ENCODE peak calls at places on chromosomes 2 and 18, in nine cellular contexts. H is endothelial cell, W is GM23338, X is A673, Y is heart right ventricle, Z is retinal pigment epithelial cell, Q is upper lobe of right lung, D is BE2C, F is cardiac fibroblast. L is an unnamed sample.

GRCh38 chr2:46645681-46646162 is 166.4 kb downstream of the TMEM247 start:
- DNase-seq in Q (no peak), H (no peak), W (no peak), Y (peak; percentile 19), X (peak; percentile 52), D (no peak), Z (peak; percentile 82), F (peak; percentile 85), L (no peak)

GRCh38 chr2:217614498-217614897 is 388.3 kb downstream of the TNS1 start:
- DNase-seq in Q (no peak), F (no peak), D (no peak), Y (no peak), W (no peak), Z (no peak), H (no peak), X (no peak), L (no peak)

GRCh38 chr2:66582364-66582974 is 147.5 kb downstream of the MEIS1 start:
- DNase-seq in W (peak; percentile 27), Q (no peak), F (no peak), Y (no peak), Z (no peak), X (no peak), H (no peak), D (no peak), L (no peak)

GRCh38 chr2:116517936-116518335 is 1296.6 kb upstream of the DDX18 start:
- DNase-seq in Y (no peak), Q (no peak), W (peak; percentile 7), F (no peak), H (no peak), Z (no peak), X (no peak), D (no peak), L (no peak)

GRCh38 chr2:48306409-48307284 is 223.3 kb upstream of the STON1 start:
- DNase-seq in F (peak; percentile 37), H (no peak), Q (no peak), X (peak; percentile 25), D (no peak), W (no peak), Z (peak; percentile 91), Y (no peak), L (no peak)

GRCh38 chr18:48002933-48003365 is 72.5 kb upstream of the SMAD2 start:
- DNase-seq in D (peak; percentile 27), W (no peak), Q (peak; percentile 77), X (no peak), H (no peak), Z (peak; percentile 93), F (peak; percentile 61), Y (peak; percentile 67), L (no peak)

GRCh38 chr2:184824597-184824996 is 226.3 kb downstream of the ZNF804A start:
- DNase-seq in F (no peak), W (peak; percentile 9), X (no peak), Y (no peak), D (no peak), Q (no peak), Z (no peak), H (no peak), L (no peak)

GRCh38 chr2:23456881-23457760 is 72.1 kb downstream of the KLHL29 start:
- DNase-seq in Z (peak; percentile 82), D (no peak), F (peak; percentile 63), Y (no peak), X (no peak), H (no peak), Q (no peak), W (no peak), L (no peak)

GRCh38 chr2:78070693-78071092 is 548.5 kb upstream of the LRRTM4 start:
- DNase-seq in Z (peak; percentile 22), Y (no peak), F (no peak), D (no peak), Q (no peak), X (no peak), H (no peak), W (no peak), L (no peak)

GRCh38 chr2:120108749-120109148 is 95.9 kb downstream of the EPB41L5 start:
- DNase-seq in D (no peak), H (no peak), Q (no peak), W (no peak), F (peak; percentile 50), X (no peak), Y (no peak), Z (no peak), L (no peak)

GRCh38 chr2:190599546-190600220 is 49.2 kb upstream of the NAB1 start:
- DNase-seq in X (no peak), W (no peak), Y (no peak), D (no peak), Q (no peak), H (no peak), Z (no peak), F (no peak), L (no peak)

GRCh38 chr2:240906141-240906910 is at the start of gene CROCC2:
- DNase-seq in D (no peak), H (no peak), X (no peak), Z (no peak), Y (no peak), F (no peak), Q (no peak), W (no peak), L (no peak)

GRCh38 chr18:51390695-51391094 is 193.2 kb upstream of the MEX3C start:
- DNase-seq in D (no peak), X (peak; percentile 34), Q (no peak), Y (no peak), Z (no peak), F (no peak), W (no peak), H (no peak), L (no peak)

GRCh38 chr18:66497351-66497750 is 106.5 kb downstream of the CDH19 start:
- DNase-seq in Z (no peak), H (no peak), Y (no peak), D (no peak), X (no peak), Q (no peak), F (no peak), W (no peak), L (no peak)

DNA sequence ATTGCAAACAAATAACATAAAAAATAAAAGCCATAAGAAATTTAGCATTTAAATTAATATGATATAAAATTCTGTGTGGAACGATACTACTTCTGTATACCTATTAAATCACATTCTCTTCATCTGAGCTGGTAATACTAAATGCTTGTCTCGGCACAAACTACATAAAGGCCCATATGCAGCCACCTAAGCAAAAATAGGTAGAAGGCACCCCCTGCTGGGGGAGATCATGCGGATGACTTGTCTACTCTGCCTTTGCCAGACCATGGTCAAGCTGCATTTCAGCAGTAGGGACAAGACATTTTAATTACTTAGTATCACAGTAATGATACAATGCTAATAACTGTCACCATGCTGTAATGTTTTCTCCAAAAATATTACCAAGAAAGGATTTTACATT is 108.0 kb downstream of the CDH19 start:
- DNase-seq in Q (peak; percentile 63), W (peak; percentile 90), X (peak; percentile 76), F (peak; percentile 60), D (peak; percentile 69), H (peak; percentile 85), Z (peak; percentile 28), Y (peak; percentile 41), L (no peak)
- TF ChIP-seq CTCF in Q (peak; percentile 49), W (peak; percentile 78), X (peak; percentile 70), F (peak; percentile 32), D (peak; percentile 71), H (peak; percentile 68), Z (peak; percentile 83), Y (no peak), L (no peak)

GRCh38 chr2:126643431-126643830 is 12.5 kb upstream of the GYPC start:
- DNase-seq in W (peak; percentile 40), H (no peak), X (no peak), Q (no peak), D (no peak), Y (no peak), F (no peak), Z (no peak), L (no peak)
- TF ChIP-seq CTCF in W (peak; percentile 37), H (no peak), X (no peak), Q (no peak), D (no peak), Y (no peak), F (no peak), Z (no peak), L (no peak)

GRCh38 chr18:32674491-32674890 is 98.3 kb downstream of the KLHL14 start:
- DNase-seq in W (peak; percentile 32), X (peak; percentile 34), F (no peak), Q (no peak), Z (no peak), Y (no peak), H (peak; percentile 9), D (no peak), L (no peak)
- TF ChIP-seq CTCF in W (peak; percentile 43), X (peak; percentile 50), F (no peak), Q (no peak), Z (peak; percentile 40), Y (no peak), H (peak; percentile 33), D (no peak), L (no peak)

GRCh38 chr2:174444761-174445160 is 42.1 kb downstream of the GPR155 start:
- DNase-seq in F (no peak), H (no peak), D (no peak), X (no peak), Q (no peak), W (no peak), Z (no peak), Y (no peak), L (no peak)

GRCh38 chr2:174445248-174445647 is 41.6 kb downstream of the GPR155 start:
- DNase-seq in Z (no peak), H (no peak), Q (no peak), Y (no peak), D (no peak), F (peak; percentile 31), X (no peak), W (no peak), L (no peak)

GRCh38 chr2:174439950-174440349 is 44.4 kb downstream of the SCRN3 start:
- DNase-seq in D (no peak), Y (no peak), X (no peak), H (no peak), Q (no peak), W (no peak), F (no peak), Z (no peak), L (no peak)

GRCh38 chr2:174439323-174439722 is 43.8 kb downstream of the SCRN3 start:
- DNase-seq in H (no peak), F (no peak), Z (no peak), W (no peak), D (no peak), Q (no peak), Y (no peak), X (no peak), L (no peak)

DNA sequence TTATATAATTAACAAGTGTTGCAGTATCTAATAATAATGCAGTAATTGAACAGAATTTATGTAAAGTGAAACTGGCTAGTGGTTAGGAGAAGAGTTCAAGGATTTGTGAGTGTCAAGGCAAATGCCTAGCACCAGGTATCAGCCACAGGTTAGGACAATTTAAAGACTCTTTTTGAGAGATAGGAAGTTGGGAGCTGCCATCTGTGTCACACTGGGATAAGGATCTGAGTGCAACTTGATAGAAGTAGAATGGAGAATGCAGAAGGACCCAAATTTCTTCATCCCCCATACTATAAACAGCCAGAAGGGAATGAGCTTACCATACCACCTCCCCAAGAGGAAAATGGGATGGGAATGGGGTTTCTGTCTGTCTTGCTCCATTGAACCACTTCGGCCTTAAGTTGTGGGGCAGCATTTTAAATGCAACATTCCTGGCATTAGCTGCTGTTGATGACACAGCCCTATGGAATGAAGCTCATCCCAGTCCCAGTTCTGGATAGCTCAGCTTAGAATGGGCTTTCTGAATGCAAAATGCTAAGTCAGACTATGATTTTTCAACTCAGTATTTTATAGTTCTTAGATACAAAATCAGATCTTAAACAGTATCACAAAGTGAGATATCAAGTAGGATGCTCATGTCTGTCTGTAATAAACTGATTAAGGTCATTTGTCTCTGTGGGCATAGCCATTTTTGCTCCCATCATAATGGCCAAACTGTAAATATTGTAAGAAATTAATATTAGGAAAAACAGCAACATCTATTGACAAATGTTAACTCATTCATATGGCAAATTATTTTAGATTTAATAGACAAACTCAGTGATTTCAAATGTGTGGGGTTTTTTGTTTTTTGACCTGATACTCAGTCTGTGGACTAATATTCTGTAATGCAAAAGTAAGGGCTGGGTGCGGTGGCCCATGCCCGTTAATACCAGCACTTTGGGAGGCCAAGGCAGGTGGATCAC is 44.0 kb downstream of the GPR155 start:
- DNase-seq in X (no peak), W (peak; percentile 20), F (peak; percentile 84), H (no peak), Q (no peak), Z (peak; percentile 24), D (no peak), Y (no peak), L (no peak)
- TF ChIP-seq CTCF in X (no peak), W (no peak), F (no peak), H (no peak), Q (no peak), Z (no peak), D (no peak), Y (no peak), L (no peak)

L was measured in CD8-positive, alpha-beta T cell.